ENCODE peak calls at places on chromosomes 16 and 17, in ten cellular contexts. One of them, this sample, is unnamed.

GRCh38 chr17:44547625-44548297 is 9.5 kb upstream of the FZD2 start:
- DNase-seq in PC-3: no peak
- DNase-seq in lower leg skin: no peak
- DNase-seq in heart right ventricle: peak
- DNase-seq in body of pancreas: no peak
- DNase-seq in H9: peak
- DNase-seq in upper lobe of right lung: no peak
- DNase-seq in K562: no peak
- DNase-seq in IMR-90: no peak
- DNase-seq in neural crest cell: no peak
- DNase-seq in this sample: peak

GRCh38 chr16:16797239-16797638 is 418.3 kb downstream of the NPIPA7 start:
- DNase-seq in PC-3: no peak
- DNase-seq in lower leg skin: no peak
- DNase-seq in heart right ventricle: no peak
- DNase-seq in body of pancreas: no peak
- DNase-seq in H9: no peak
- DNase-seq in upper lobe of right lung: no peak
- DNase-seq in K562: peak
- DNase-seq in IMR-90: no peak
- DNase-seq in neural crest cell: no peak
- DNase-seq in this sample: peak

GRCh38 chr16:9072806-9073341 is 18.6 kb upstream of the HAPSTR1 start:
- DNase-seq in PC-3: peak
- DNase-seq in lower leg skin: no peak
- DNase-seq in heart right ventricle: no peak
- DNase-seq in body of pancreas: no peak
- DNase-seq in H9: no peak
- DNase-seq in upper lobe of right lung: no peak
- DNase-seq in K562: no peak
- DNase-seq in IMR-90: peak
- DNase-seq in neural crest cell: no peak
- DNase-seq in this sample: no peak

GRCh38 chr16:70714526-70715112 is 28.8 kb upstream of the MTSS2 start:
- DNase-seq in PC-3: no peak
- DNase-seq in lower leg skin: no peak
- DNase-seq in heart right ventricle: no peak
- DNase-seq in body of pancreas: no peak
- DNase-seq in H9: no peak
- DNase-seq in upper lobe of right lung: no peak
- DNase-seq in K562: no peak
- DNase-seq in IMR-90: no peak
- DNase-seq in neural crest cell: no peak
- DNase-seq in this sample: no peak

GRCh38 chr17:68733241-68734176 is 132.3 kb upstream of the FAM20A start:
- DNase-seq in PC-3: no peak
- DNase-seq in lower leg skin: peak
- DNase-seq in heart right ventricle: peak
- DNase-seq in body of pancreas: peak
- DNase-seq in H9: peak
- DNase-seq in upper lobe of right lung: no peak
- DNase-seq in K562: peak
- DNase-seq in IMR-90: peak
- DNase-seq in neural crest cell: no peak
- DNase-seq in this sample: no peak

GRCh38 chr16:55120408-55120807 is 189.7 kb downstream of the IRX5 start:
- DNase-seq in PC-3: no peak
- DNase-seq in lower leg skin: no peak
- DNase-seq in heart right ventricle: peak
- DNase-seq in body of pancreas: no peak
- DNase-seq in H9: peak
- DNase-seq in upper lobe of right lung: no peak
- DNase-seq in K562: peak
- DNase-seq in IMR-90: no peak
- DNase-seq in neural crest cell: no peak
- DNase-seq in this sample: no peak

GRCh38 chr16:86298166-86299131 is 211.9 kb upstream of the FOXF1 start:
- DNase-seq in PC-3: no peak
- DNase-seq in lower leg skin: no peak
- DNase-seq in heart right ventricle: no peak
- DNase-seq in body of pancreas: peak
- DNase-seq in H9: no peak
- DNase-seq in upper lobe of right lung: no peak
- DNase-seq in K562: no peak
- DNase-seq in IMR-90: peak
- DNase-seq in neural crest cell: no peak
- DNase-seq in this sample: peak

GRCh38 chr17:965311-965989 is 14.1 kb downstream of the NXN start:
- DNase-seq in PC-3: no peak
- DNase-seq in lower leg skin: no peak
- DNase-seq in heart right ventricle: no peak
- DNase-seq in body of pancreas: no peak
- DNase-seq in H9: no peak
- DNase-seq in upper lobe of right lung: no peak
- DNase-seq in K562: no peak
- DNase-seq in IMR-90: peak
- DNase-seq in neural crest cell: no peak
- DNase-seq in this sample: no peak

GRCh38 chr17:36461330-36462110 is 25.0 kb upstream of the ZNHIT3 start:
- DNase-seq in PC-3: no peak
- DNase-seq in lower leg skin: no peak
- DNase-seq in heart right ventricle: no peak
- DNase-seq in body of pancreas: no peak
- DNase-seq in H9: no peak
- DNase-seq in upper lobe of right lung: no peak
- DNase-seq in K562: no peak
- DNase-seq in IMR-90: no peak
- DNase-seq in neural crest cell: no peak
- DNase-seq in this sample: no peak
- TF ChIP-seq CTCF in PC-3: no peak
- TF ChIP-seq CTCF in lower leg skin: no peak
- TF ChIP-seq CTCF in heart right ventricle: no peak
- TF ChIP-seq CTCF in body of pancreas: no peak
- TF ChIP-seq CTCF in H9: no peak
- TF ChIP-seq CTCF in upper lobe of right lung: no peak
- TF ChIP-seq CTCF in K562: no peak
- TF ChIP-seq CTCF in IMR-90: no peak
- TF ChIP-seq CTCF in neural crest cell: no peak
- TF ChIP-seq CTCF in this sample: no peak

GRCh38 chr16:1286492-1287094 is 22.8 kb upstream of the UBE2I start:
- DNase-seq in PC-3: no peak
- DNase-seq in lower leg skin: no peak
- DNase-seq in heart right ventricle: no peak
- DNase-seq in body of pancreas: no peak
- DNase-seq in H9: no peak
- DNase-seq in upper lobe of right lung: no peak
- DNase-seq in K562: no peak
- DNase-seq in IMR-90: no peak
- DNase-seq in neural crest cell: no peak
- DNase-seq in this sample: no peak

GRCh38 chr16:1283296-1283695 is 26.1 kb upstream of the UBE2I start:
- DNase-seq in PC-3: no peak
- DNase-seq in lower leg skin: no peak
- DNase-seq in heart right ventricle: no peak
- DNase-seq in body of pancreas: no peak
- DNase-seq in H9: no peak
- DNase-seq in upper lobe of right lung: no peak
- DNase-seq in K562: no peak
- DNase-seq in IMR-90: no peak
- DNase-seq in neural crest cell: no peak
- DNase-seq in this sample: peak

GRCh38 chr16:1287982-1288670 is 21.3 kb upstream of the UBE2I start:
- DNase-seq in PC-3: peak
- DNase-seq in lower leg skin: no peak
- DNase-seq in heart right ventricle: no peak
- DNase-seq in body of pancreas: no peak
- DNase-seq in H9: no peak
- DNase-seq in upper lobe of right lung: no peak
- DNase-seq in K562: no peak
- DNase-seq in IMR-90: peak
- DNase-seq in neural crest cell: no peak
- DNase-seq in this sample: no peak

GRCh38 chr16:1283996-1284592 is 25.3 kb upstream of the UBE2I start:
- DNase-seq in PC-3: no peak
- DNase-seq in lower leg skin: no peak
- DNase-seq in heart right ventricle: no peak
- DNase-seq in body of pancreas: no peak
- DNase-seq in H9: no peak
- DNase-seq in upper lobe of right lung: no peak
- DNase-seq in K562: no peak
- DNase-seq in IMR-90: no peak
- DNase-seq in neural crest cell: no peak
- DNase-seq in this sample: no peak

DNA sequence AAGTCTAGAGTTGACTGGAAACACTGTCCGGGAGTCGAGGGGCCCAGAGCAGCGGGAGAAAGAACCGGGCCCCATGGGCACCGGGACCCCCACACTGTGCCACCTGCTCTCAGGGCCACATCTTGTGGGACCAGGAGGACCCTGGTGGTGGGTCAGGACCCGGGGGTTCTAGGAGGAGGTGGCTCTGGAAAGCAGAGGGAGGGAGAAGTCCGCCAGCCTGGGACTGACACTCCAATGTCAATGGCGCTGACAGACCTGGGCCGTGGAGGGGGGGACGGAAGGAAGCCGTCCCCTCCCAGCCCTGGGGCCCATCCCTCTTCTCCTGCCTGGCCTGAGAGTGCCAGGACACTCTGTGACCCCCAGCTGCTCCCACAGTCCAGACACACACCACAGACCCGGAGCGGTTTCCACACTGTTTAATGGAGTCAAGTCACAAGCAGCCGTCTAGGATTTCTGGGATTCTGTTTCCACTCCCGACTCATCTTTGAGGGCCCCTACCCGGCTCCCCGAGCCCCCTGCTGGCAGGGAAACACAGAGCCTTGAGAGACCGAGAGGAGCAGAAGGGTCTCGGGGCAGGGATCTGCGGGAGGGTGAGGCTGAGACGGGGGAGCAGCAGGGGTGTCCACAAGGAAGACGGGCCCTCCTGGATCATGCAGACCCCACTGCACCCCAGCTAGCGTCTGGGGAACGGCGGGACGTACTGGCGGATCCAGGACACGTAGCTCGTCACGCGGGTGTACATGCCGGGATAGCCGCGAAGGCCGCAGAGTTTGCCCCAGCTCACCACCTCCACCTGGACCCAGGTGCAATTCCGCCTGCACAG is 23.6 kb upstream of the UBE2I start:
- DNase-seq in PC-3: no peak
- DNase-seq in lower leg skin: no peak
- DNase-seq in heart right ventricle: no peak
- DNase-seq in body of pancreas: no peak
- DNase-seq in H9: no peak
- DNase-seq in upper lobe of right lung: no peak
- DNase-seq in K562: no peak
- DNase-seq in IMR-90: no peak
- DNase-seq in neural crest cell: no peak
- DNase-seq in this sample: no peak
- TF ChIP-seq CTCF in PC-3: peak
- TF ChIP-seq CTCF in lower leg skin: no peak
- TF ChIP-seq CTCF in heart right ventricle: no peak
- TF ChIP-seq CTCF in body of pancreas: no peak
- TF ChIP-seq CTCF in H9: peak
- TF ChIP-seq CTCF in upper lobe of right lung: no peak
- TF ChIP-seq CTCF in K562: no peak
- TF ChIP-seq CTCF in IMR-90: no peak
- TF ChIP-seq CTCF in neural crest cell: no peak
- TF ChIP-seq CTCF in this sample: peak

GRCh38 chr16:87411375-87412271 is 19.5 kb downstream of the MAP1LC3B start:
- DNase-seq in PC-3: no peak
- DNase-seq in lower leg skin: no peak
- DNase-seq in heart right ventricle: no peak
- DNase-seq in body of pancreas: peak
- DNase-seq in H9: no peak
- DNase-seq in upper lobe of right lung: no peak
- DNase-seq in K562: no peak
- DNase-seq in IMR-90: no peak
- DNase-seq in neural crest cell: no peak
- DNase-seq in this sample: no peak

GRCh38 chr16:87412996-87413421 is 20.9 kb downstream of the MAP1LC3B start:
- DNase-seq in PC-3: no peak
- DNase-seq in lower leg skin: no peak
- DNase-seq in heart right ventricle: no peak
- DNase-seq in body of pancreas: no peak
- DNase-seq in H9: no peak
- DNase-seq in upper lobe of right lung: no peak
- DNase-seq in K562: no peak
- DNase-seq in IMR-90: no peak
- DNase-seq in neural crest cell: no peak
- DNase-seq in this sample: no peak

GRCh38 chr16:87415441-87415840 is 23.3 kb downstream of the MAP1LC3B start:
- DNase-seq in PC-3: no peak
- DNase-seq in lower leg skin: no peak
- DNase-seq in heart right ventricle: no peak
- DNase-seq in body of pancreas: no peak
- DNase-seq in H9: no peak
- DNase-seq in upper lobe of right lung: no peak
- DNase-seq in K562: no peak
- DNase-seq in IMR-90: no peak
- DNase-seq in neural crest cell: no peak
- DNase-seq in this sample: no peak

GRCh38 chr16:87412371-87412995 is 20.3 kb downstream of the MAP1LC3B start:
- DNase-seq in PC-3: no peak
- DNase-seq in lower leg skin: no peak
- DNase-seq in heart right ventricle: no peak
- DNase-seq in body of pancreas: no peak
- DNase-seq in H9: no peak
- DNase-seq in upper lobe of right lung: no peak
- DNase-seq in K562: no peak
- DNase-seq in IMR-90: no peak
- DNase-seq in neural crest cell: no peak
- DNase-seq in this sample: no peak

DNA sequence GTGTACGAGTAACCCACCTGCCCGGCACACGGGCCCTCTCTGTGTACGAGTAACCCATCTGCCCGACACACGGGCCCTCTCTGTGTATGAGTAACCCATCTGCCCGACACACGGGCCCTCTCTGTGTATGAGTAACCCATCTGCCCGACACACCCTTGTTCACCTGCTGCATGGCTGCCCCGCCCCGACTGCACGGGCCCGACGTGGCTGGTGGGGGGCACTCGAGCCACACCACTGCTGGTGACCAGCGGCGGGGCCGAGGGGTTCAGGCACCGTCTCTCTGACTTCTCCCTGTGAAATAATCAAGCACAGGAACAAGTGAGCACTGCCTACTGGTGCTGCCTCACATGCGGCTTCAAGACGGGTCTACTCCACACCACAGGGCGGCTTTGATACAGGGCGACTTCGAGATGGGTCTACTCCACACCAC is 22.1 kb downstream of the MAP1LC3B start:
- DNase-seq in PC-3: peak
- DNase-seq in lower leg skin: no peak
- DNase-seq in heart right ventricle: no peak
- DNase-seq in body of pancreas: no peak
- DNase-seq in H9: no peak
- DNase-seq in upper lobe of right lung: no peak
- DNase-seq in K562: no peak
- DNase-seq in IMR-90: no peak
- DNase-seq in neural crest cell: no peak
- DNase-seq in this sample: no peak
- TF ChIP-seq CTCF in PC-3: no peak
- TF ChIP-seq CTCF in lower leg skin: no peak
- TF ChIP-seq CTCF in heart right ventricle: no peak
- TF ChIP-seq CTCF in body of pancreas: no peak
- TF ChIP-seq CTCF in H9: no peak
- TF ChIP-seq CTCF in upper lobe of right lung: no peak
- TF ChIP-seq CTCF in K562: no peak
- TF ChIP-seq CTCF in IMR-90: no peak
- TF ChIP-seq CTCF in neural crest cell: no peak
- TF ChIP-seq CTCF in this sample: no peak

DNA sequence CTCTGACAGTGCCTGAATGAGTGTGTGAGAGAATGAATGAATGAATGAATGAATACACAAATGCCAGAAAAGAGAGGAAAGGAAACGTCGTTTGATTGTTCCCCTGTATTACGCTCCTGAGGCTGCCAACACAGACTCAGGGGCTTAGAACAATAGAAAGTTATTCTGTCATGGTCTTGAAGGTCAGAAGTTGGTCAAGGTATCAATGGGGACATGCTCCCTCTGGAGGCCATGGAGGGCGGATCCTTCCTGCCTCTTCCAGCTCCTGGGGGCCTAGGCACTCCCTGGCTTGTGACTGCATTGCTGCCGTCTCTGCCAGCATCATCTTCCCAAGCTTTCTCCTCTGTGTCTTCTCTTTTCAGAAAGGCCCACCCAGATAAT is 1.5 kb upstream of the SLC38A8 start:
- DNase-seq in PC-3: peak
- DNase-seq in lower leg skin: no peak
- DNase-seq in heart right ventricle: no peak
- DNase-seq in body of pancreas: peak
- DNase-seq in H9: peak
- DNase-seq in upper lobe of right lung: no peak
- DNase-seq in K562: peak
- DNase-seq in IMR-90: peak
- DNase-seq in neural crest cell: no peak
- DNase-seq in this sample: no peak
- TF ChIP-seq CTCF in PC-3: peak
- TF ChIP-seq CTCF in lower leg skin: no peak
- TF ChIP-seq CTCF in heart right ventricle: peak
- TF ChIP-seq CTCF in body of pancreas: peak
- TF ChIP-seq CTCF in H9: peak
- TF ChIP-seq CTCF in upper lobe of right lung: peak
- TF ChIP-seq CTCF in K562: peak
- TF ChIP-seq CTCF in IMR-90: peak
- TF ChIP-seq CTCF in neural crest cell: peak
- TF ChIP-seq CTCF in this sample: peak

This sample was measured in nephron progenitor cell.